ENCODE peak calls at places on chromosomes 7 and 10, in ten cellular contexts. One of them, this sample, is unnamed.

GRCh38 chr10:85193796-85194195 is 865.4 kb downstream of the CCSER2 start:
- DNase-seq in activated T-helper 9 cell treated with anti-CD3 and anti-CD28 coated beads, Interleukin-2, amount 50 U/mL, for 16 hours: no peak
- DNase-seq in T-helper 1 cell: no peak
- DNase-seq in GM19239: no peak
- DNase-seq in activated naive CD8-positive, alpha-beta T cell treated with anti-CD3 and anti-CD28 coated beads, Interleukin-2, amount 50 U/mL, for 24 hours: no peak
- DNase-seq in GM04504: no peak
- DNase-seq in A549: no peak
- DNase-seq in retinal pigment epithelial cell: no peak
- DNase-seq in NCI-H1092: no peak
- DNase-seq in dorsolateral prefrontal cortex: no peak
- DNase-seq in this sample: no peak

GRCh38 chr10:35005868-35006267 is 84.3 kb downstream of the CUL2 start:
- DNase-seq in activated T-helper 9 cell treated with anti-CD3 and anti-CD28 coated beads, Interleukin-2, amount 50 U/mL, for 16 hours: no peak
- DNase-seq in T-helper 1 cell: no peak
- DNase-seq in GM19239: no peak
- DNase-seq in activated naive CD8-positive, alpha-beta T cell treated with anti-CD3 and anti-CD28 coated beads, Interleukin-2, amount 50 U/mL, for 24 hours: no peak
- DNase-seq in GM04504: peak
- DNase-seq in A549: peak
- DNase-seq in retinal pigment epithelial cell: no peak
- DNase-seq in NCI-H1092: no peak
- DNase-seq in dorsolateral prefrontal cortex: no peak
- DNase-seq in this sample: no peak

GRCh38 chr7:129783097-129783919 is 169.5 kb downstream of the UBE2H start:
- DNase-seq in activated T-helper 9 cell treated with anti-CD3 and anti-CD28 coated beads, Interleukin-2, amount 50 U/mL, for 16 hours: no peak
- DNase-seq in T-helper 1 cell: no peak
- DNase-seq in GM19239: no peak
- DNase-seq in activated naive CD8-positive, alpha-beta T cell treated with anti-CD3 and anti-CD28 coated beads, Interleukin-2, amount 50 U/mL, for 24 hours: peak
- DNase-seq in GM04504: no peak
- DNase-seq in A549: no peak
- DNase-seq in retinal pigment epithelial cell: no peak
- DNase-seq in NCI-H1092: no peak
- DNase-seq in dorsolateral prefrontal cortex: no peak
- DNase-seq in this sample: no peak

GRCh38 chr7:96992624-96993452 is 12.5 kb upstream of the DLX6 start:
- DNase-seq in activated T-helper 9 cell treated with anti-CD3 and anti-CD28 coated beads, Interleukin-2, amount 50 U/mL, for 16 hours: no peak
- DNase-seq in T-helper 1 cell: no peak
- DNase-seq in GM19239: no peak
- DNase-seq in activated naive CD8-positive, alpha-beta T cell treated with anti-CD3 and anti-CD28 coated beads, Interleukin-2, amount 50 U/mL, for 24 hours: no peak
- DNase-seq in GM04504: no peak
- DNase-seq in A549: no peak
- DNase-seq in retinal pigment epithelial cell: no peak
- DNase-seq in NCI-H1092: no peak
- DNase-seq in dorsolateral prefrontal cortex: no peak
- DNase-seq in this sample: no peak

GRCh38 chr7:13159467-13160184 is 472.2 kb downstream of the ARL4A start:
- DNase-seq in activated T-helper 9 cell treated with anti-CD3 and anti-CD28 coated beads, Interleukin-2, amount 50 U/mL, for 16 hours: no peak
- DNase-seq in T-helper 1 cell: no peak
- DNase-seq in GM19239: no peak
- DNase-seq in activated naive CD8-positive, alpha-beta T cell treated with anti-CD3 and anti-CD28 coated beads, Interleukin-2, amount 50 U/mL, for 24 hours: no peak
- DNase-seq in GM04504: no peak
- DNase-seq in A549: no peak
- DNase-seq in retinal pigment epithelial cell: no peak
- DNase-seq in NCI-H1092: no peak
- DNase-seq in dorsolateral prefrontal cortex: no peak
- DNase-seq in this sample: no peak

GRCh38 chr10:130236711-130237110 is 100.5 kb downstream of the GLRX3 start:
- DNase-seq in activated T-helper 9 cell treated with anti-CD3 and anti-CD28 coated beads, Interleukin-2, amount 50 U/mL, for 16 hours: no peak
- DNase-seq in T-helper 1 cell: no peak
- DNase-seq in GM19239: no peak
- DNase-seq in activated naive CD8-positive, alpha-beta T cell treated with anti-CD3 and anti-CD28 coated beads, Interleukin-2, amount 50 U/mL, for 24 hours: no peak
- DNase-seq in GM04504: no peak
- DNase-seq in A549: no peak
- DNase-seq in retinal pigment epithelial cell: no peak
- DNase-seq in NCI-H1092: no peak
- DNase-seq in dorsolateral prefrontal cortex: no peak
- DNase-seq in this sample: no peak

GRCh38 chr10:21300546-21300945 is 224.9 kb downstream of the SKIDA1 start:
- DNase-seq in activated T-helper 9 cell treated with anti-CD3 and anti-CD28 coated beads, Interleukin-2, amount 50 U/mL, for 16 hours: no peak
- DNase-seq in T-helper 1 cell: no peak
- DNase-seq in GM19239: no peak
- DNase-seq in activated naive CD8-positive, alpha-beta T cell treated with anti-CD3 and anti-CD28 coated beads, Interleukin-2, amount 50 U/mL, for 24 hours: no peak
- DNase-seq in GM04504: no peak
- DNase-seq in A549: no peak
- DNase-seq in retinal pigment epithelial cell: no peak
- DNase-seq in NCI-H1092: no peak
- DNase-seq in dorsolateral prefrontal cortex: no peak
- DNase-seq in this sample: no peak

GRCh38 chr10:1374501-1374900 is 318.3 kb downstream of the WDR37 start:
- DNase-seq in activated T-helper 9 cell treated with anti-CD3 and anti-CD28 coated beads, Interleukin-2, amount 50 U/mL, for 16 hours: no peak
- DNase-seq in T-helper 1 cell: no peak
- DNase-seq in GM19239: no peak
- DNase-seq in activated naive CD8-positive, alpha-beta T cell treated with anti-CD3 and anti-CD28 coated beads, Interleukin-2, amount 50 U/mL, for 24 hours: no peak
- DNase-seq in GM04504: no peak
- DNase-seq in A549: no peak
- DNase-seq in retinal pigment epithelial cell: no peak
- DNase-seq in NCI-H1092: no peak
- DNase-seq in dorsolateral prefrontal cortex: no peak
- DNase-seq in this sample: no peak

GRCh38 chr10:114687459-114687858 is 29.4 kb upstream of the ABLIM1 start:
- DNase-seq in activated T-helper 9 cell treated with anti-CD3 and anti-CD28 coated beads, Interleukin-2, amount 50 U/mL, for 16 hours: no peak
- DNase-seq in T-helper 1 cell: no peak
- DNase-seq in GM19239: no peak
- DNase-seq in activated naive CD8-positive, alpha-beta T cell treated with anti-CD3 and anti-CD28 coated beads, Interleukin-2, amount 50 U/mL, for 24 hours: no peak
- DNase-seq in GM04504: no peak
- DNase-seq in A549: no peak
- DNase-seq in retinal pigment epithelial cell: no peak
- DNase-seq in NCI-H1092: no peak
- DNase-seq in dorsolateral prefrontal cortex: no peak
- DNase-seq in this sample: no peak

GRCh38 chr7:99372275-99373085 is 2.0 kb upstream of the ARPC1B start:
- DNase-seq in activated T-helper 9 cell treated with anti-CD3 and anti-CD28 coated beads, Interleukin-2, amount 50 U/mL, for 16 hours: no peak
- DNase-seq in T-helper 1 cell: no peak
- DNase-seq in GM19239: no peak
- DNase-seq in activated naive CD8-positive, alpha-beta T cell treated with anti-CD3 and anti-CD28 coated beads, Interleukin-2, amount 50 U/mL, for 24 hours: no peak
- DNase-seq in GM04504: no peak
- DNase-seq in A549: no peak
- DNase-seq in retinal pigment epithelial cell: peak
- DNase-seq in NCI-H1092: no peak
- DNase-seq in dorsolateral prefrontal cortex: no peak
- DNase-seq in this sample: no peak

GRCh38 chr10:114401195-114401741 is 3.0 kb downstream of the AFAP1L2 start:
- DNase-seq in activated T-helper 9 cell treated with anti-CD3 and anti-CD28 coated beads, Interleukin-2, amount 50 U/mL, for 16 hours: no peak
- DNase-seq in T-helper 1 cell: no peak
- DNase-seq in GM19239: no peak
- DNase-seq in activated naive CD8-positive, alpha-beta T cell treated with anti-CD3 and anti-CD28 coated beads, Interleukin-2, amount 50 U/mL, for 24 hours: no peak
- DNase-seq in GM04504: peak
- DNase-seq in A549: no peak
- DNase-seq in retinal pigment epithelial cell: no peak
- DNase-seq in NCI-H1092: no peak
- DNase-seq in dorsolateral prefrontal cortex: peak
- DNase-seq in this sample: no peak

GRCh38 chr7:47654672-47655340 is 72.9 kb upstream of the TNS3 start:
- DNase-seq in activated T-helper 9 cell treated with anti-CD3 and anti-CD28 coated beads, Interleukin-2, amount 50 U/mL, for 16 hours: no peak
- DNase-seq in T-helper 1 cell: no peak
- DNase-seq in GM19239: no peak
- DNase-seq in activated naive CD8-positive, alpha-beta T cell treated with anti-CD3 and anti-CD28 coated beads, Interleukin-2, amount 50 U/mL, for 24 hours: no peak
- DNase-seq in GM04504: no peak
- DNase-seq in A549: no peak
- DNase-seq in retinal pigment epithelial cell: no peak
- DNase-seq in NCI-H1092: no peak
- DNase-seq in dorsolateral prefrontal cortex: no peak
- DNase-seq in this sample: no peak

GRCh38 chr10:74766501-74766900 is 59.9 kb upstream of the KAT6B start:
- DNase-seq in activated T-helper 9 cell treated with anti-CD3 and anti-CD28 coated beads, Interleukin-2, amount 50 U/mL, for 16 hours: no peak
- DNase-seq in T-helper 1 cell: no peak
- DNase-seq in GM19239: no peak
- DNase-seq in activated naive CD8-positive, alpha-beta T cell treated with anti-CD3 and anti-CD28 coated beads, Interleukin-2, amount 50 U/mL, for 24 hours: no peak
- DNase-seq in GM04504: no peak
- DNase-seq in A549: no peak
- DNase-seq in retinal pigment epithelial cell: no peak
- DNase-seq in NCI-H1092: no peak
- DNase-seq in dorsolateral prefrontal cortex: no peak
- DNase-seq in this sample: no peak

GRCh38 chr7:23713285-23714235 is 3.5 kb downstream of the STK31 start:
- DNase-seq in activated T-helper 9 cell treated with anti-CD3 and anti-CD28 coated beads, Interleukin-2, amount 50 U/mL, for 16 hours: no peak
- DNase-seq in T-helper 1 cell: no peak
- DNase-seq in GM19239: no peak
- DNase-seq in activated naive CD8-positive, alpha-beta T cell treated with anti-CD3 and anti-CD28 coated beads, Interleukin-2, amount 50 U/mL, for 24 hours: no peak
- DNase-seq in GM04504: peak
- DNase-seq in A549: no peak
- DNase-seq in retinal pigment epithelial cell: peak
- DNase-seq in NCI-H1092: no peak
- DNase-seq in dorsolateral prefrontal cortex: no peak
- DNase-seq in this sample: no peak

This sample was measured in effector memory CD4-positive, alpha-beta T cell.